ENCODE peak calls at places on chromosomes 13 and 19, in seven cellular contexts. C, Q, A, E, U, D and O are unnamed samples. For H3K4me1, the result is how much of the 10 kb centered on the place peaks cover.

GRCh38 chr19:10112895-10113591 is 1.6 kb downstream of the P2RY11 start:
- DNase-seq in Q (peak), U (peak), E (peak), D (no peak), A (peak), C (peak), O (no peak)

GRCh38 chr19:28519950-28520861 is 692.7 kb downstream of the UQCRFS1 start:
- DNase-seq in Q (no peak), E (no peak), C (no peak), U (peak), A (peak), D (no peak), O (no peak)

GRCh38 chr19:46205183-46205984 is 24.2 kb upstream of the IGFL1 start:
- DNase-seq in C (no peak), Q (no peak), U (no peak), D (no peak), A (no peak), E (no peak), O (no peak)

GRCh38 chr13:52165410-52165809 is 6.0 kb upstream of the NEK3 start:
- DNase-seq in Q (no peak), U (no peak), A (no peak), C (no peak), E (peak), D (no peak), O (no peak)

GRCh38 chr19:45779231-45780145 is 2.8 kb downstream of the DMPK start:
- DNase-seq in U (peak), D (peak), Q (peak), A (peak), C (peak), E (peak), O (peak)

GRCh38 chr13:89627991-89628390 is 1719.5 kb upstream of the MIR17HG start:
- DNase-seq in C (no peak), Q (no peak), D (no peak), A (no peak), E (no peak), U (peak), O (no peak)

GRCh38 chr13:113981201-113981605 is 7.3 kb upstream of the C13orf46 start:
- DNase-seq in A (no peak), Q (peak), D (peak), U (peak), C (no peak), E (peak), O (peak)

GRCh38 chr13:113094410-113094800 is 11.2 kb upstream of the F7 start:
- DNase-seq in D (no peak), E (no peak), C (no peak), Q (peak), U (no peak), A (no peak), O (no peak)

GRCh38 chr19:21638776-21639175 is 128.6 kb downstream of the ZNF100 start:
- DNase-seq in C (no peak), U (no peak), A (no peak), D (no peak), Q (no peak), E (no peak), O (no peak)

GRCh38 chr19:42594617-42595489 is at the start of gene CEACAM8:
- DNase-seq in C (no peak), Q (peak), A (no peak), D (no peak), E (no peak), U (no peak), O (no peak)

GRCh38 chr19:1125601-1126533 is 22.1 kb downstream of the GPX4 start:
- DNase-seq in D (no peak), A (no peak), U (peak), E (no peak), C (no peak), Q (no peak), O (no peak)

GRCh38 chr13:54185785-54186184 is 1157.2 kb downstream of the OLFM4 start:
- DNase-seq in Q (no peak), U (peak), E (no peak), C (no peak), D (no peak), A (peak), O (no peak)

GRCh38 chr13:84658881-84659661 is 776.8 kb upstream of the SLITRK1 start:
- DNase-seq in U (no peak), C (no peak), D (no peak), Q (no peak), E (no peak), A (no peak), O (no peak)

GRCh38 chr13:40352807-40353562 is 313.5 kb downstream of the FOXO1 start:
- DNase-seq in U (no peak), D (peak), Q (no peak), C (no peak), A (no peak), E (no peak), O (no peak)

GRCh38 chr19:5156231-5156986 is 184.2 kb downstream of the PTPRS start:
- DNase-seq in A (no peak), E (no peak), D (no peak), Q (no peak), U (no peak), C (no peak), O (no peak)

GRCh38 chr13:22332411-22332810 is 661.5 kb downstream of the FGF9 start:
- DNase-seq in D (no peak), C (no peak), A (no peak), Q (no peak), E (peak), U (no peak), O (no peak)

GRCh38 chr19:45523642-45524256 is 16.5 kb downstream of the VASP start:
- DNase-seq in D (peak), U (peak), A (peak), E (peak), Q (peak), C (peak), O (no peak)

GRCh38 chr19:12840091-12841079 is 2.1 kb downstream of the MAST1 start:
- DNase-seq in A (peak), E (peak), C (no peak), D (peak), Q (peak), U (peak), O (peak)

GRCh38 chr19:4278926-4279529 is at the start of gene SHD:
- DNase-seq in A (peak), C (no peak), Q (no peak), D (no peak), E (no peak), U (no peak), O (no peak)

DNA sequence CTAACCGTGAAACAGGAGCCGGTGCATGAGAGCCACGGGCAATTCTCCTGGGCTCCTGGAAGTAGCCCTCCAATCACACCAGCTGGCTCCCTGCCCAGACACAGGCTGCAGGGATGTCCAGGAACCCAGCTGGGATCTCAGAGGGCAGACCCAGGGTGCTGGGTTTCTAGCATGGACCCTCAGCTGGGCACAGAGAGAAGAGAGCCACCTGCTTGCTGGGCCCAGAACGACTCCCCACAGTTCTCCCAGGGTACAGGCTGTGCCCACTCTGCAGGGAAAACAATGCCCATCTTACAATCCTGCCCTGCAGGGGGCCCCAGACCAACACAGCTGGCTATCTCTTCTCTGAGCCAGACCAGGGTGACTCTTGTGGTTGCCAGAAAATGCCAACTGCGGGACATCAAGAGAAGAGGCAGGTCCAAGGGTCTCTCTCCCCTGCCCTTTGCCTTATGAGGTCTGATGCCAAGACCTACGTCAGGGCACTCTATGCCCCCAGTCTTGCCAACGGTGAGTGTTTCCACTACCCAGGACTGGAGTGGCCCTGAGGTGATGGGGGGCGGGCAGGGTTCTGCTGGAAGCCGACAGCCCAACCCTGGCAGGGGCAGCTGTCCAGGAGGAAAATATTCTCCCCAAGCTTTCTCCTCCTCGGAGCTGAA is 64.6 kb downstream of the CEBPG start:
- DNase-seq in U (peak), E (peak), Q (peak), A (no peak), C (no peak), D (peak), O (peak)
- H3K4me1 ChIP-seq in U (under half), E (under half), Q (under half), A (under half), C (under half), D (under half), O (under half)

DNA sequence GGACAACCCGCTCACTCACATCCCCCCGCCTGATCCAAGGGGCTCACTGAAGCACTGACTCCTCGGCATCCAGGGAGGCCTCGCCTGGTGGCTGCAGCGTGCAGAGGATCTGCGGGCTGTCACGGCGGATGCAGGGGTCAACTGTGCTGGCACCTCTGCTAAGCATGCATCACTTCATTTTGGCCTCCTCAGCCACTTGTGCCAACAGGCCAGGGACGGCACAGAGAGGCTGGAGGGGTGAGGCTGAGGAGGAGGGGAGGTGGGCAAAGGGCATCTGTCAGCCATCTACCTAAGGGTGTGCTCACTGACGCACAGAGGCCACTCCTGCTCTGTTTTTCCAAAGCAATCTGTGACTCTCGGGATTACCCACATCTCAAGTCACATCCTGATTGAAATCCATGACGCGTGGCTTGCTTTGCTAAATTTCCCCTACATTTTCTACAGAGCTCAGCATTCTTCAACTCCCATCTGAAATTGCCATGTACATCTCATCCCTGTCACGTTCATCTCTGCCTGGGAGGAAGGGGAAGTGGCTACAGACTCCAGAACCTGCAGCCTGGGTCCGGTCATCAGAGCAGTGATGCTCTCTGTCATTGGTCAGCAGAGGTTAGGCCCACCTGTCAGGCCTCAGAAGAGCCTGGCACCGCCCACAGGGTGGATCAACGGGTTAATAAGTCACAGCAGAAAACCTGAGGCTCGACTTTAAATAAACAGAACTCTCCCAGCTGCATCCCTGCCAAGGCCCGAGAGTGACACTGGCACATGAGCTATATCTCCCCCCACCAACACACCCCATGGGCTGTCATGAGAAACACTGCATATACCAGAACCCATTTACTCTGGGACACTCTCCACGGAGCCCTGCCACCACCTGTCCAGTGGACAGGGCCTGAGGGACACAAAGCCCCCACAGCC is 17.6 kb downstream of the ELL start:
- DNase-seq in D (no peak), C (no peak), E (peak), Q (no peak), U (peak), A (no peak), O (no peak)
- H3K4me1 ChIP-seq in D (half or more), C (half or more), E (half or more), Q (half or more), U (under half), A (under half), O (under half)

GRCh38 chr19:34180273-34180672 is 8.0 kb downstream of the LSM14A start:
- DNase-seq in E (no peak), Q (no peak), D (no peak), C (no peak), A (no peak), U (no peak), O (no peak)
- H3K4me1 ChIP-seq in E (under half), Q (under half), D (half or more), C (half or more), A (under half), U (under half), O (under half)

DNA sequence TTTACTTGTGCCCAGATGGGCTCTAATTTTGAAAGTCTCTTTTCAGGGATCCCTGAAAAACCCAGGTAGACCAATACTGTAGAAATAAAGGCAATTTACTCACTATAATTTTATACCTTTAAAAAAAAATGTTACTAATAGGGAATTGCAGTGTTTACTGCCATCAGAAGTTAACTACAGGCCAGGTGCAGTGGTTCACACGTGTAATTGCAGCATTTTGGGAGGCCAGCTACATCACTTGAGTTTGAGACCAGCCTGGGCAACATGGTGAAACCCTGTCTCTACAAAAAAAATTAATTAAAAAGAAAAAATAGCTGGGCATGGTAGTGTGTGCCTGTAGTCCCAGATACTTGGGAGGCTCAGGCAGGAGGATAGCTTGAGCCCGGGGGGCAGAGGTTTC is 10.2 kb downstream of the USP12 start:
- DNase-seq in A (no peak), C (no peak), D (no peak), E (no peak), Q (no peak), U (no peak), O (no peak)
- H3K4me1 ChIP-seq in A (under half), C (under half), D (under half), E (under half), Q (under half), U (under half), O (under half)

DNA sequence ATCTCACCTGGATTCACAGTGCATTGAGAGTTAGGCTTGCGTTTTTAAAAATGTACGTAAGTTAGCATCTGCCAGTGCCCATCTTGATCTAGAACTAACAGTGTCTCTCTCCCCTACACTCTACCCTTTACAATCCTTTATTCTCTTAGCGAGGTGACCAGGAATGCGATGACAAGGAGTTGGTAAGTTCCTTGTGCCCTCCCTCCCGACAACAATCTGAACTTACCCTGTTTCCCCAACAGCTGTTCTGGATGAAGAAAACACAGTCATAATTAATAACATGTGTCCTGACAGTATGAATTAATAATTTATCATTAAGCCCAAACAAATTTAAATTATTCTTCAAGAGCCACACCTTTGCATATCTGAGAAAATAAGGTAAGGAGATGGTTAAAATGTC is 6.3 kb downstream of the TSHZ3 start:
- DNase-seq in C (no peak), E (no peak), A (no peak), D (no peak), Q (no peak), U (no peak), O (no peak)
- H3K4me1 ChIP-seq in C (under half), E (under half), A (under half), D (half or more), Q (under half), U (under half), O (under half)

DNA sequence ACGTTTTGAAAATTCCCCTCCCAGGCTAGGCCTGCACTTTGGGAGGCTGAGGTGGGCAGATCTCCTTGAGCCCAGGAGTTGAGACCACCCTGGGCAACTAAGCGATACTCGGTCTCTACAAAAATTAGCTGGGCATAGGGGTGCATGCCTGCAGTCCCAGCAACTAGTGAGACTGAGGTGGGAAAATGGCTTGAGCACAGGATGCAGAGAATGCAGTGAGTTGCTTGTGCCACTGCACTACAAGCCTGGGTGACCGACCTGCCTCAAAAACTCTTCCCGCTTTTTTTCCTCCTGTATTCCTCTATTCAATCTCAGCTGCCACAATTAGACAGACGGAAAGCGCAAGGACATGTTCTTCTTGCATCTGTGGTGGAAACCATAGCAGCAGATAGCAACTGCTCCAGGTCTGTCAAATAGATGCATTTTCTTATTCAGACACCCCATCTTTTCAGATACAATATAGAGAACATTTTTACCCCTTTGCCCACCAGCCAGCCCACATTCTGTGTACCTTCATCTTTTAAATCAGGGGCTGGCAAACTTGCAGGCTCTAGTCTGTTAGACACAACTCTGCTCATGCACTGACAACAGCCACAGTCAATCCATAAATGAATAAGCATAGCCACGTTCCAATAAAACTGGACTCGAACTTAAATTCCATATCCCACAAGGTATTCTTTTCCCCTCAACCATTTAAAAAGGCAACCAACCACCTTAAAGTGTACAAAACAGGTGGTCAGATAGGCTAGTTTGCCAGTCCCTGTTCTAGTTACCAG is 4.8 kb downstream of the TPT1 start:
- DNase-seq in D (no peak), Q (no peak), E (no peak), C (no peak), U (no peak), A (no peak), O (no peak)
- H3K4me1 ChIP-seq in D (under half), Q (under half), E (under half), C (half or more), U (half or more), A (under half), O (under half)

GRCh38 chr19:41364546-41365391 is 820 bp upstream of the B9D2 start:
- DNase-seq in E (no peak), C (no peak), D (no peak), U (no peak), A (no peak), Q (no peak), O (no peak)

GRCh38 chr19:41362143-41362847 is 1.7 kb downstream of the B9D2 start:
- DNase-seq in Q (no peak), D (no peak), U (peak), E (peak), C (no peak), A (no peak), O (no peak)

GRCh38 chr19:41363753-41364545 is at the start of gene B9D2:
- DNase-seq in Q (peak), A (peak), C (peak), E (peak), U (peak), D (peak), O (peak)

GRCh38 chr19:41366089-41366488 is 2.1 kb upstream of the B9D2 start:
- DNase-seq in C (no peak), D (no peak), Q (no peak), E (no peak), U (no peak), A (no peak), O (no peak)

GRCh38 chr19:41363371-41363752 is 587 bp downstream of the B9D2 start:
- DNase-seq in D (no peak), E (no peak), Q (no peak), C (no peak), A (no peak), U (no peak), O (no peak)
- H3K4me1 ChIP-seq in D (under half), E (under half), Q (under half), C (under half), A (under half), U (under half), O (under half)

GRCh38 chr19:36999313-36999712 is 78.9 kb upstream of the ZNF420 start:
- DNase-seq in A (no peak), U (no peak), C (no peak), D (no peak), Q (no peak), E (no peak), O (no peak)
- H3K4me1 ChIP-seq in A (under half), U (under half), C (under half), D (under half), Q (under half), E (under half), O (under half)

GRCh38 chr13:33531484-33531883 is 245.9 kb upstream of the STARD13 start:
- DNase-seq in C (no peak), U (no peak), D (no peak), A (no peak), Q (no peak), E (no peak), O (no peak)

GRCh38 chr13:33520480-33520839 is 234.9 kb upstream of the STARD13 start:
- DNase-seq in A (no peak), D (no peak), E (no peak), C (no peak), Q (no peak), U (no peak), O (no peak)

GRCh38 chr13:33524086-33524485 is 238.5 kb upstream of the STARD13 start:
- DNase-seq in Q (no peak), C (no peak), A (no peak), D (peak), U (peak), E (no peak), O (no peak)

GRCh38 chr13:33526718-33527117 is 241.2 kb upstream of the STARD13 start:
- DNase-seq in C (no peak), A (no peak), Q (no peak), U (no peak), E (no peak), D (no peak), O (no peak)

DNA sequence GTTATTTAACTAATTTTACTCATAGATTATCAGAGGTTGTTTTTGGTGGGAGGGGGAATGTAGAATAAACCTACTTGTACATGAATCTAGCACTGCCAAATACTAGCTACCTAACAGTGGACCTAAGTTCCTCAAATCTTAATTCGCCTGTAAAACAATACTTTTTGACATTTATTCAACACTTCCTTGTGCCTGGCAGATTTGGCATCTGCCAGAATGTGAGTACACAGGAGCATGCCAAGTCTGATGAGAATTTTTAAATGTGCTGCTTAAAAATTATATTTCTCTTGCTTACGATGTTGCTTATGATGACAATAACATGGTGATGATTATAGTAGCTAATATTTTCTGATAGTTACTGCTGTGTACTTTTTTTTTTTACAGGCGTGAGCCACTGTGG is 240.2 kb upstream of the STARD13 start:
- DNase-seq in E (no peak), D (no peak), A (no peak), C (no peak), U (no peak), Q (no peak), O (no peak)
- H3K4me1 ChIP-seq in E (under half), D (under half), A (under half), C (under half), U (under half), Q (under half), O (under half)